ENCODE peak calls at places on chromosome 13, in six cellular contexts. T, I, U, R, F and D are unnamed samples. For H3K4me1 and H3K36me3, the result is how much of the 10 kb centered on the place peaks cover.

GRCh38 chr13:76677047-76677446 is 209.2 kb downstream of the KCTD12 start:
- DNase-seq in T (no peak), I (peak), U (no peak), R (no peak), F (no peak), D (no peak)

GRCh38 chr13:45367358-45367757 is 26.4 kb upstream of the TPT1 start:
- DNase-seq in T (peak), I (peak), U (peak), R (peak), F (peak), D (peak)

GRCh38 chr13:59178344-59178743 is 985.4 kb downstream of the DIAPH3 start:
- DNase-seq in T (no peak), I (no peak), U (no peak), R (no peak), F (no peak), D (no peak)

GRCh38 chr13:21670883-21671792 is at the start of gene FGF9:
- DNase-seq in T (peak), I (peak), U (peak), R (no peak), F (peak), D (peak)

GRCh38 chr13:48533986-48534600 is 1.2 kb upstream of the RCBTB2 start:
- DNase-seq in T (no peak), I (no peak), U (no peak), R (no peak), F (no peak), D (no peak)

GRCh38 chr13:65985632-65986031 is 1244.5 kb downstream of the PCDH9 start:
- DNase-seq in T (no peak), I (no peak), U (no peak), R (no peak), F (no peak), D (no peak)

GRCh38 chr13:92578358-92578757 is 648.2 kb upstream of the GPC6 start:
- DNase-seq in T (no peak), I (no peak), U (no peak), R (no peak), F (no peak), D (no peak)

GRCh38 chr13:94233401-94233800 is 246.1 kb downstream of the DCT start:
- DNase-seq in T (no peak), I (no peak), U (no peak), R (no peak), F (no peak), D (no peak)

GRCh38 chr13:20425819-20426219 is 99.8 kb downstream of the CRYL1 start:
- DNase-seq in T (no peak), I (no peak), U (no peak), R (no peak), F (no peak), D (no peak)

GRCh38 chr13:50901701-50902100 is 7.9 kb upstream of the RNASEH2B start:
- DNase-seq in T (no peak), I (no peak), U (no peak), R (no peak), F (no peak), D (no peak)

GRCh38 chr13:59261928-59262488 is 901.7 kb downstream of the DIAPH3 start:
- DNase-seq in T (no peak), I (no peak), U (peak), R (no peak), F (no peak), D (no peak)

GRCh38 chr13:43848250-43848649 is 31.3 kb downstream of the CCDC122 start:
- DNase-seq in T (no peak), I (no peak), U (no peak), R (no peak), F (no peak), D (no peak)

GRCh38 chr13:28412981-28413380 is 81.9 kb downstream of the FLT1 start:
- DNase-seq in T (peak), I (no peak), U (no peak), R (no peak), F (no peak), D (no peak)

GRCh38 chr13:32824671-32825070 is 191.6 kb upstream of the KL start:
- DNase-seq in T (no peak), I (no peak), U (no peak), R (no peak), F (no peak), D (no peak)

GRCh38 chr13:106561551-106562170 is 6.3 kb downstream of the ARGLU1 start:
- DNase-seq in T (no peak), I (no peak), U (no peak), R (no peak), F (no peak), D (no peak)

GRCh38 chr13:52454459-52454824 is 836 bp upstream of the CKAP2 start:
- DNase-seq in T (no peak), I (no peak), U (peak), R (no peak), F (no peak), D (no peak)

GRCh38 chr13:112849500-112849899 is 119.5 kb upstream of the MCF2L start:
- DNase-seq in T (no peak), I (peak), U (peak), R (no peak), F (peak), D (no peak)

GRCh38 chr13:77533875-77534788 is 1.4 kb upstream of the SCEL start:
- DNase-seq in T (no peak), I (no peak), U (no peak), R (no peak), F (peak), D (no peak)

GRCh38 chr13:113624235-113624587 is 33.8 kb downstream of the ATP4B start:
- DNase-seq in T (no peak), I (no peak), U (no peak), R (no peak), F (no peak), D (no peak)

GRCh38 chr13:59364508-59365187 is 799.1 kb downstream of the DIAPH3 start:
- DNase-seq in T (no peak), I (no peak), U (no peak), R (no peak), F (no peak), D (no peak)

GRCh38 chr13:64073203-64073602 is 2657.6 kb upstream of the PCDH20 start:
- DNase-seq in T (no peak), I (no peak), U (no peak), R (no peak), F (no peak), D (no peak)

GRCh38 chr13:99357149-99357596 is 50.0 kb upstream of the GPR183 start:
- DNase-seq in T (no peak), I (no peak), U (no peak), R (no peak), F (no peak), D (no peak)

GRCh38 chr13:113649212-113649611 is 8.8 kb downstream of the ATP4B start:
- DNase-seq in T (no peak), I (peak), U (no peak), R (no peak), F (no peak), D (peak)

GRCh38 chr13:112444416-112445399 is 68.6 kb downstream of the SPACA7 start:
- DNase-seq in T (no peak), I (no peak), U (no peak), R (no peak), F (peak), D (peak)

GRCh38 chr13:83716121-83716520 is 166.2 kb downstream of the SLITRK1 start:
- DNase-seq in T (no peak), I (no peak), U (no peak), R (no peak), F (no peak), D (peak)

GRCh38 chr13:33578786-33579185 is 239.2 kb upstream of the RFC3 start:
- DNase-seq in T (no peak), I (no peak), U (no peak), R (no peak), F (no peak), D (no peak)

GRCh38 chr13:59677966-59678814 is 485.5 kb downstream of the DIAPH3 start:
- DNase-seq in T (no peak), I (peak), U (peak), R (no peak), F (no peak), D (no peak)

GRCh38 chr13:37014609-37015008 is 14.0 kb downstream of the EXOSC8 start:
- DNase-seq in T (no peak), I (no peak), U (no peak), R (no peak), F (no peak), D (no peak)

GRCh38 chr13:93218583-93218982 is 8.0 kb upstream of the GPC6 start:
- DNase-seq in T (no peak), I (no peak), U (no peak), R (no peak), F (no peak), D (no peak)

GRCh38 chr13:102680842-102681725 is 13.8 kb downstream of the METTL21C start:
- DNase-seq in T (no peak), I (no peak), U (peak), R (no peak), F (no peak), D (no peak)

GRCh38 chr13:44396963-44397580 is 23.4 kb downstream of the SERP2 start:
- DNase-seq in T (no peak), I (no peak), U (no peak), R (no peak), F (no peak), D (peak)

GRCh38 chr13:110275931-110276552 is 30.9 kb downstream of the COL4A1 start:
- DNase-seq in T (no peak), I (no peak), U (no peak), R (no peak), F (no peak), D (no peak)

GRCh38 chr13:43573787-43574562 is 212.8 kb downstream of the ENOX1 start:
- DNase-seq in T (no peak), I (no peak), U (no peak), R (no peak), F (no peak), D (no peak)

GRCh38 chr13:26951581-26952177 is 191.1 kb upstream of the GPR12 start:
- DNase-seq in T (peak), I (peak), U (peak), R (no peak), F (no peak), D (no peak)
- H3K4me1 ChIP-seq in T (under half), I (half or more), U (under half), R (under half), F (under half), D (under half)

GRCh38 chr13:79352107-79352506 is 53.9 kb downstream of the RBM26 start:
- DNase-seq in T (no peak), I (no peak), U (no peak), R (no peak), F (no peak), D (no peak)

GRCh38 chr13:79353698-79354097 is 52.4 kb downstream of the RBM26 start:
- DNase-seq in T (no peak), I (no peak), U (no peak), R (no peak), F (no peak), D (no peak)

GRCh38 chr13:79346300-79346914 is 59.6 kb downstream of the RBM26 start:
- DNase-seq in T (no peak), I (no peak), U (no peak), R (no peak), F (no peak), D (no peak)

GRCh38 chr13:79354285-79354684 is 51.8 kb downstream of the RBM26 start:
- DNase-seq in T (no peak), I (no peak), U (no peak), R (no peak), F (no peak), D (no peak)

GRCh38 chr13:79349011-79349410 is 57.0 kb downstream of the RBM26 start:
- DNase-seq in T (no peak), I (no peak), U (no peak), R (no peak), F (no peak), D (no peak)
- H3K36me3 ChIP-seq in T (under half), I (under half), U (under half), R (half or more), F (under half), D (under half)

DNA sequence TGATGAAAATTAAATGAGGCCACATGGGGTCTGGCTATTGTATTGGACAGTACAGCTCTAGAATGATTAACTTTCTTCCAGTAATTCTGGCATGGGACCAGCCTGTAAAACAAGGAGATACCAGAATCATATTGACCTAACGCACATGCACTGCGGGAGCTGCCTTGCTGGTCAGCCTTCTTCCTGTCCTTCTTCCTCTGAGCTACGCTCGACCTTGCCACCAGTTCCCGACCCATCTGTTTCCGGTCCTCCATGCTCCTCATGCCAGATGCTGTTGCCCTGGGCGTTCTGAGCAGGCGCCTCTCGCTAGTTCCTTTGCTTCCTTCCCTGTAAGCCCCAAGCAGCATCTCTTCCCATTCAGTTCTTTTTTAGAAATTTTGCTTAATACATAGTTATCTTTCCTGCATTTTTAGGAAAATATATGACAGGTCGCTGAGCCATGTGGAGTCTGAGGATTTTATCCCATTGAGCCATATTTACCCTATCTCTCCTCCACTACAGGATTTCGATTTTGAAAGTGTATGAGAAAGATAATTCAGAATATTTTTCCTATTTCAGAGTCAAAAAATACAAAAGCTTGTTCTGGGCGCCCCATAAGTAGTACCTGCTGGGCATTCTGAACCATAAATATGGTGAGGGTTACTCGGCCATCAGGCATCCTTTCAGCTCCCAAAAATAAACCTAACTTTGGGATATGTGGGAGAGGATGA is 38.6 kb downstream of the TNFRSF19 start:
- DNase-seq in T (peak), I (peak), U (no peak), R (no peak), F (peak), D (peak)
- H3K27ac ChIP-seq in T (peak), I (peak), U (no peak), R (peak), F (peak), D (peak)

DNA sequence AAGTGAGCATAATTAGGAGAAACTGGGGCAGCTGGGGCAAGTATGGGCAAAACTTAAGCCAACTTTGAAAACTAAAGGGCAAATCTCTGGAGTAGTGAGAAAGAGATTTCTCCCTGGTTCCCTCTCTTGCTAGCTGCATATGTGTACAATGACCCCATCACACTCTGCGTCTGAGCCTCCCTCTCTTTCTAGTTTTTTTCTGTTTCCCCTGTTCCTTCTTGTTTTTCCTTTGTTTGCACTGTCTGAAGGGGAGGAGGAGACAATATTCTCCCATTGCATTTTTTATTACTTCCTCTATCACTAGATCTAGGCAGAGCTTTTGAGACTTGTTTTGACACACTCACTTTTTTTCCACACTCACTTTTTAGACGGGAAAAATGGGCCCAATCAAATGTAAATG is 11.2 kb upstream of the CLDN10 start:
- DNase-seq in T (no peak), I (no peak), U (no peak), R (no peak), F (no peak), D (no peak)
- H3K4me1 ChIP-seq in T (under half), I (under half), U (under half), R (under half), F (under half), D (under half)

GRCh38 chr13:38590796-38591507 is 95.9 kb upstream of the FREM2 start:
- DNase-seq in T (no peak), I (no peak), U (peak), R (no peak), F (peak), D (no peak)
- H3K36me3 ChIP-seq in T (under half), I (under half), U (under half), R (under half), F (under half), D (under half)

GRCh38 chr13:57874530-57874929 is 243.0 kb downstream of the PCDH17 start:
- DNase-seq in T (no peak), I (no peak), U (no peak), R (no peak), F (no peak), D (no peak)
- H3K27ac ChIP-seq in T (no peak), I (no peak), U (no peak), R (no peak), F (no peak), D (no peak)